ENCODE peak calls at places on chromosomes 13 and 19, in seven cellular contexts. W, D, M, Z, F, K and L are unnamed samples.

GRCh38 chr13:59478908-59479307 is 684.8 kb downstream of the DIAPH3 start:
- DNase-seq in W (no peak), D (no peak), M (no peak), Z (no peak), F (no peak), K (no peak), L (peak)

GRCh38 chr19:41696402-41697197 is 8.5 kb upstream of the CEACAM7 start:
- DNase-seq in W (no peak), D (no peak), M (peak), Z (no peak), F (no peak), K (no peak), L (no peak)

GRCh38 chr13:113407103-113407530 is 43.2 kb upstream of the GRTP1 start:
- DNase-seq in W (no peak), D (no peak), M (no peak), Z (no peak), F (no peak), K (no peak), L (no peak)

GRCh38 chr19:872266-872951 is 12.9 kb downstream of the CFD start:
- DNase-seq in W (peak), D (no peak), M (peak), Z (peak), F (no peak), K (peak), L (peak)

GRCh38 chr13:85316501-85316900 is 482.7 kb downstream of the SLITRK6 start:
- DNase-seq in W (no peak), D (no peak), M (peak), Z (no peak), F (no peak), K (no peak), L (no peak)

GRCh38 chr19:43438291-43439162 is 23.8 kb downstream of the TEX101 start:
- DNase-seq in W (peak), D (no peak), M (no peak), Z (peak), F (no peak), K (peak), L (no peak)

GRCh38 chr19:33876619-33877018 is 79.9 kb downstream of the KCTD15 start:
- DNase-seq in W (no peak), D (no peak), M (no peak), Z (no peak), F (no peak), K (no peak), L (no peak)

GRCh38 chr13:104485571-104485970 is 1419.4 kb upstream of the SLC10A2 start:
- DNase-seq in W (no peak), D (no peak), M (no peak), Z (no peak), F (no peak), K (no peak), L (peak)

GRCh38 chr19:45585158-45585577 is 566 bp upstream of the OPA3 start:
- DNase-seq in W (no peak), D (no peak), M (no peak), Z (no peak), F (no peak), K (no peak), L (no peak)

GRCh38 chr19:35612224-35612558 is 344 bp upstream of the HAUS5 start:
- DNase-seq in W (no peak), D (no peak), M (no peak), Z (no peak), F (no peak), K (no peak), L (no peak)

GRCh38 chr19:53879145-53880037 is 2.6 kb upstream of the PRKCG start:
- DNase-seq in W (peak), D (peak), M (peak), Z (peak), F (peak), K (peak), L (peak)

GRCh38 chr13:106038752-106039151 is 496.7 kb downstream of the EFNB2 start:
- DNase-seq in W (peak), D (no peak), M (no peak), Z (peak), F (no peak), K (no peak), L (no peak)

GRCh38 chr19:41816761-41817160 is 20.4 kb downstream of the CEACAM3 start:
- DNase-seq in W (no peak), D (no peak), M (no peak), Z (no peak), F (no peak), K (no peak), L (no peak)

GRCh38 chr13:101695870-101696516 is 243.5 kb downstream of the ITGBL1 start:
- DNase-seq in W (no peak), D (no peak), M (no peak), Z (no peak), F (no peak), K (no peak), L (no peak)

GRCh38 chr13:75717525-75717924 is 81.4 kb downstream of the LMO7 start:
- DNase-seq in W (no peak), D (no peak), M (no peak), Z (no peak), F (no peak), K (no peak), L (no peak)

GRCh38 chr13:47661076-47661475 is 340.0 kb downstream of the SUCLA2 start:
- DNase-seq in W (peak), D (no peak), M (no peak), Z (peak), F (no peak), K (no peak), L (no peak)

GRCh38 chr19:36573948-36574726 is 1.0 kb upstream of the ZNF529 start:
- DNase-seq in W (peak), D (peak), M (peak), Z (peak), F (no peak), K (peak), L (no peak)

GRCh38 chr19:15236886-15237285 is 4.6 kb upstream of the EPHX3 start:
- DNase-seq in W (no peak), D (no peak), M (no peak), Z (no peak), F (no peak), K (no peak), L (no peak)

GRCh38 chr13:100432611-100433010 is 156.0 kb downstream of the GGACT start:
- DNase-seq in W (no peak), D (no peak), M (no peak), Z (no peak), F (no peak), K (no peak), L (no peak)

GRCh38 chr13:20968745-20969144 is 66.2 kb upstream of the XPO4 start:
- DNase-seq in W (no peak), D (no peak), M (no peak), Z (peak), F (no peak), K (no peak), L (no peak)

GRCh38 chr19:41353466-41354342 is at the start of gene TGFB1:
- DNase-seq in W (peak), D (peak), M (peak), Z (peak), F (no peak), K (peak), L (peak)

GRCh38 chr19:56066152-56067023 is 54.7 kb downstream of the ZNF787 start:
- DNase-seq in W (no peak), D (peak), M (peak), Z (peak), F (no peak), K (peak), L (peak)

GRCh38 chr19:44890366-44891015 is 563 bp upstream of the TOMM40 start:
- DNase-seq in W (peak), D (peak), M (peak), Z (peak), F (peak), K (peak), L (no peak)

GRCh38 chr19:10228393-10228792 is 2.7 kb downstream of the S1PR2 start:
- DNase-seq in W (no peak), D (no peak), M (no peak), Z (no peak), F (no peak), K (no peak), L (no peak)

GRCh38 chr13:26721251-26721939 is 39.2 kb downstream of the GPR12 start:
- DNase-seq in W (no peak), D (no peak), M (no peak), Z (no peak), F (no peak), K (no peak), L (no peak)

GRCh38 chr19:16019691-16020448 is 56.4 kb upstream of the TPM4 start:
- DNase-seq in W (no peak), D (no peak), M (no peak), Z (no peak), F (no peak), K (no peak), L (no peak)

GRCh38 chr19:18173572-18174294 is at the start of gene IFI30:
- DNase-seq in W (no peak), D (peak), M (peak), Z (no peak), F (no peak), K (peak), L (peak)
- TF ChIP-seq EZH2 in W (no peak), D (no peak), M (no peak), Z (no peak), F (no peak), K (no peak), L (peak)

DNA sequence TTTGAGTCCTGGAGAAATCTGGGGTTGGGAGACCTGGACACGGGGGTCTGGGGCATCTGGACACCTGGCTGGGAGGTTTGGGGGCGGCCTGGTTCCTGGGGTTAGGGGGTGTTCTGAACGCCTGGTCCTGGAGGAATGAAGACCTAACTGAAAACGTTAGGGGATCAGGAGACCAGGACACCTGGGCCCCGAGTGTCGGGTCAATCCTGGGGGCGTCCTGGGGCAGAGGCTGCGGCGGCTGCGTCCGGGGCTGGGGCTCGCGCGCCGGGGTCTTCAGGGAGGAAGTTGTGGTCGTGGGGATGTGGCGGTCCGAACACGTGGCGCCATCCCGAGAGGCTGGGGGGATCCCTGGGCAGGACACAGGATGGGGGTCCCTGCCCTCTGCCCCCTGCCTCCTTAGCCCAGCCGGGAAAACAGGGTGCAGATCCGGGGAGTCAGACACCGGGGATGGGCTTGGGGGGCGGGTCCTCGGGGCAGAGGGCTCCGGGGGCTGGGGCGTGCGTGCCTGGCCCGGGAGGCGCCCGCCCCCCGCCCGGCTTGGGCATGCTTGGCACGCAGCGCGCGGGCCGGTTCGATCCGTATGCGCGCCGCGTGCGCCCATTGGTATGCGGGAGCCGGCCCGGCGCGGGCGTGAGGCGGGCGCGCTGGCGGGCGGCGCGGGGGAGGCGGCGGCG is 632 bp downstream of the NPAS1 start:
- DNase-seq in W (no peak), D (no peak), M (no peak), Z (no peak), F (no peak), K (no peak), L (peak)
- TF ChIP-seq EZH2 in W (peak), D (no peak), M (no peak), Z (no peak), F (no peak), K (no peak), L (no peak)

DNA sequence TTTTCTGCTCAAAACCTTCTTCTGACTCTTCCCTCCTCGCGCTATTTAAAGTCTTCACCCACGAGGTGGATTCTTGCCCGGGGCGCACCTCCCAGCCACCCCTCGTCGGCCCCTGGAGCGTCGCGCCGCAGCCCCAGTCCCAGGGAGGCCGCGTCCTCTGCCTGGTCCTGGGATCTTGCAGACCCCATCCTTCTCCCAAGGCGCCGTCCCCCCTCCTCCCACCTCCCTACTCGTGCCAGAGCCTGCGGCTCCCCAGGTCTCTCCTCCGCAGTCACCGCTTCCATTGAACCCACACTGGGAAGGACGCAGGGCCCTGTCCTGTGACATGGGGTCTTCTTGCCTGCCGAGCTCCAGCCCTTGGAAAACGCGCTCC is 472 bp downstream of the ZNF808 start:
- DNase-seq in W (no peak), D (no peak), M (no peak), Z (peak), F (no peak), K (peak), L (peak)
- TF ChIP-seq EZH2 in W (no peak), D (no peak), M (no peak), Z (no peak), F (no peak), K (no peak), L (no peak)

GRCh38 chr19:3006075-3006767 is 22.9 kb downstream of the TLE2 start:
- DNase-seq in W (no peak), D (no peak), M (no peak), Z (no peak), F (peak), K (peak), L (no peak)
- TF ChIP-seq EZH2 in W (no peak), D (no peak), M (no peak), Z (no peak), F (no peak), K (no peak), L (no peak)

DNA sequence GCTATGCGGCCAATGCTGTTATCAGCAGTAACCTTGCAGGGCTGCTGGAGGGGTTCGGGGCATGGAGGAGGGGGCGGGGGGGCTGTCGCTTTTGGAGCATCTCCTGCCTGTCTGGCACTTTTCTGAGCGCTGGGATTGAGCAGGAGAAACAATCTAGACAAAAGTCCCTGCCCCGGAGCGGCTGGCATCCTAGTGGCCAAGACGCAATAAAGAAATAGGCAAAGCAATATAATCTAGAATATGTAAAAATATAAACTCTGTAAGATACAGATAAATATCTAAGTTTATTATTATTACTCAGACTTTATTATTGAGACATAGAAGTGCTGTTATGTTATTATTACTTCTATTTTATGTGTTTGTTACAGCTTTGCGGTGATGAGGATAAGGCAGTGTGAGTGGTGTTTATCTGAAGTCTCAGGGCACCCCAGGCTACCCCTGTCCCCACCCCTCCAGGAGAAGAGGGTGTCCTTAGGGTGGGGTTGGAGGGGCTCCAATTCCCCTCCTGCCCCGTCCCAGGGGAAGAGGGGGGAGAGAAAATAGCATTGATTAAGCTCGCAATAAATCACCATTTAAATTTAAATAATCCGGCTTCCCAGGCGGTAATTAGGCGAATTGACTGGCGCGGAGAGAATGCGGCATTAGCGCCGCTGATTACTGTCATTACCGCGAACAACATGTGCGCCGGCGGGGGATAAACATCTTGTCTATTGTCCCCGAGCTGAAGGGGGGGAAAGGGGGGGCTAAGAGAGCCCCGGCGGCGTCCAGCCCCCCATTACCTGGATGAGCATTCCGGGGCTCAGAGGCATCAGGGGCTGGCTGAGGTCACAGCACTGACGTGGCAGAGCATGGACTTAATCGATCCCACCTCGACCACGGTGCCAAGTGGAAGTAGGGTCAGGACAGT is 3.2 kb downstream of the NPAS1 start:
- DNase-seq in W (no peak), D (no peak), M (no peak), Z (no peak), F (no peak), K (no peak), L (peak)
- TF ChIP-seq EZH2 in W (peak), D (no peak), M (peak), Z (no peak), F (peak), K (no peak), L (peak)